ENCODE peak calls at places on chromosomes 13 and 19, in seven cellular contexts. G is foreskin fibroblast, A is fibroblast of pulmonary artery, R is testis, O is colonic mucosa, U is GM13976, B is MCF 10A. E is an unnamed sample.

GRCh38 chr19:58372311-58373133 is 8.3 kb downstream of the ZNF837 start:
- DNase-seq in G (peak), A (no peak), R (peak), O (no peak), U (no peak), B (no peak), E (no peak)

GRCh38 chr19:44611812-44612295 is 1.5 kb upstream of the IGSF23 start:
- DNase-seq in G (no peak), A (no peak), R (no peak), O (no peak), U (no peak), B (no peak), E (no peak)

GRCh38 chr13:47831265-47831664 is 169.8 kb downstream of the SUCLA2 start:
- DNase-seq in G (peak), A (peak), R (no peak), O (no peak), U (no peak), B (peak), E (peak)

GRCh38 chr13:30841161-30841560 is 64.9 kb upstream of the MEDAG start:
- DNase-seq in G (peak), A (no peak), R (no peak), O (no peak), U (no peak), B (no peak), E (no peak)

GRCh38 chr13:50691682-50692263 is 151.7 kb downstream of the DLEU7 start:
- DNase-seq in G (no peak), A (no peak), R (no peak), O (no peak), U (no peak), B (no peak), E (no peak)

GRCh38 chr13:111278711-111279110 is 41.7 kb upstream of the TEX29 start:
- DNase-seq in G (no peak), A (no peak), R (no peak), O (no peak), U (no peak), B (no peak), E (no peak)

GRCh38 chr19:10864538-10864899 is 6.8 kb upstream of the CARM1 start:
- DNase-seq in G (peak), A (peak), R (peak), O (peak), U (peak), B (peak), E (no peak)

GRCh38 chr13:66543780-66544179 is 686.4 kb downstream of the PCDH9 start:
- DNase-seq in G (no peak), A (no peak), R (no peak), O (no peak), U (no peak), B (no peak), E (no peak)

GRCh38 chr13:113840541-113841354 is 23.1 kb downstream of the GAS6 start:
- DNase-seq in G (no peak), A (no peak), R (no peak), O (no peak), U (no peak), B (no peak), E (no peak)

DNA sequence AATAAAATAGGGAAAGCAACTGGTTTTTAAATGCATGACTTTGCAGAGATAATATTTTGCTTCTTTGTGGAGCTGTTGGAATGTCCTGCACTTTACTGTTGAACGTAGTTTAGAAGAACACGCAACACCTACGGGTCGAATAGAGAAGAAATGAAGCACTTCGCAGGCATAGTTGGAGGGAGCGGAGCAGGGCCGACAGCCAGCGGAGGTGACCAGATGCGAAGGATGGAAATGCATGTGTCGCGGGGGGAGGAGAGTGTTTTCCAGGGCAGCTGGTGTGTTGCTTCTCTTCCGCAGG is 846 bp downstream of the CEBPG start:
- DNase-seq in G (peak), A (no peak), R (no peak), O (no peak), U (peak), B (peak), E (no peak)
- TF ChIP-seq CTCF in G (no peak), A (no peak), R (no peak), O (no peak), U (no peak), B (no peak), E (no peak)

DNA sequence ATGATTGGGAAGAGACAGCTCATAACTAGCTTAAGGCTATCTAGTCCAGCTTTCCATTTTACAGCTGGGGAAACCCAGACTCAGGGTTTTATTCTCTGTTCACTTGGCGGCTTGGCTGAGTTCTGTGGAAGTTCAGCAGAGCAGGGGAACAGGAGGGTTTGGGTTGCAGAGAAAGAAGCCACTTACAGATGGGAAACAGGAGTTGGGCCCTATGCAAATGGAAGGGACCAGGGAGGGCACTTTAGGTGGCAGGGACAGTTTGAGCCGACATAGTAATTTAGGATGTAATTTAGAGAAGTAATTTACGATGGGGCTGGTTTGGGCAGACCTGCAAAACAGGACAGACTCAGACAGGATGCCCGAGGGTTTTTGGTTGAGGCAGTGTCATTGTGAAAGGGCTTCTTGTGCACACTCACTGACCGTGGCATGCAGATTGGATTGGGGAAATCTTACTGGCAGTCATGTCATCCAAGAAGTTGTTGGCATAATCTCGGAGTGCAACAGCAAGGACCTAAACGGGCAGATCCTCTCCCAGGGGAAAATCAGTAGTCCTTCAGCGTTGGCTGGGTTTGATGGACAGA is 47.3 kb upstream of the GPR183 start:
- DNase-seq in G (peak), A (no peak), R (no peak), O (no peak), U (no peak), B (no peak), E (peak)
- TF ChIP-seq CTCF in G (no peak), A (no peak), R (no peak), O (no peak), U (no peak), B (no peak), E (no peak)

GRCh38 chr13:37598572-37598971 is at the start of gene POSTN:
- DNase-seq in G (peak), A (peak), R (no peak), O (no peak), U (no peak), B (no peak), E (no peak)

GRCh38 chr13:37599509-37599908 is 941 bp upstream of the POSTN start:
- DNase-seq in G (no peak), A (peak), R (no peak), O (no peak), U (no peak), B (no peak), E (no peak)

GRCh38 chr13:37608750-37609339 is 10.3 kb upstream of the POSTN start:
- DNase-seq in G (peak), A (peak), R (no peak), O (no peak), U (no peak), B (peak), E (no peak)

GRCh38 chr13:37597477-37597876 is 1.1 kb downstream of the POSTN start:
- DNase-seq in G (no peak), A (no peak), R (no peak), O (no peak), U (no peak), B (no peak), E (no peak)

DNA sequence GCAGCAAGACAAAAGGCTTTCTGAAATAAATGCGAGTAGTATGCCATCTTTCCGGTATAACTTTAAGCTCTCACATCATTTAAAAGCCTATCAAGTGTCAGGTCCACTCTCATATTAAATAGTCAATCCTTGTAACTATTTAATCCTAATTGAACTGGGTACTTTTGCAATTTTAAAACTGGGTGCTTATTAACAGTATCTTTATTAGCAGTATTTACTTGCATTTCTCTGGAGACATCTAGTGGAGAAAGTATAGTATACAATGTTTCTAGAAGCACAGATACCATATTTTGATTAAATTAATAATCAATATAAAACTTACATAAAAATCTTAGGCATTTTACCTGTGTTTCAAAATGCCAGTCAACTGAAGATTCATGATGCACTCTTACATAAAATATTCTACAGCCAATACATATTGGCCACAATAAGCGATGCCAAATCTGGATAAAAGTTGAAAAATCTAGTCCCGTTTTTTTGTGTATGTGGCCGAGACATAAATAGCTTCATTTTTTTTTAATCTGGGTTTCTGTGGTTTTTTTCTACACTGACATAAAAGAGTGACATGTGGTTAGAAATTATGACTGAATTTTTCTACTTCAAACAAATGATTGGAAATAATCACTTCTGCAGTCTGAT is 4.3 kb upstream of the POSTN start:
- DNase-seq in G (peak), A (peak), R (no peak), O (no peak), U (no peak), B (peak), E (no peak)
- TF ChIP-seq CTCF in G (peak), A (peak), R (peak), O (peak), U (peak), B (peak), E (peak)

GRCh38 chr19:4660181-4660791 is 9.9 kb downstream of the MYDGF start:
- DNase-seq in G (no peak), A (no peak), R (no peak), O (peak), U (peak), B (peak), E (no peak)
- TF ChIP-seq CTCF in G (peak), A (peak), R (no peak), O (no peak), U (peak), B (no peak), E (peak)

DNA sequence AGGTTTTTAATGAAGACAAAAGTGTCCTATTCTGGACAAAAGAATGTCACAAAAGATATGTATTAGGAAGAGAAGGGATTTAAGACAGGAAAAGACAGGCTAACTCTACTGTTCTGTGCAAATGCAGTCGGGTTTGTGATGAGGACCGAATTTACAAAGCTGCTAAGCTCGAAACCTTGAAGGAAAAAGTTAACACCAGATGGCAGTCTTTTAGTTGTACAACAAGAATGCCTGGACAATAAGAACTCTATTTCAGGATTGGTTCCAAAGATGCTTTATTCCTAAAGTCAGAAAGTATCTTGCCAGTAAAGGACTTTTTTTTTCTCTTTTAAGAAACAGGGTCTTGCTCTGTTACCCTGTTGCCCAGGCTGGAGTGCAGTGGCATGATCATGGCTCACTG is 51.1 kb downstream of the HS6ST3 start:
- DNase-seq in G (peak), A (peak), R (no peak), O (no peak), U (no peak), B (peak), E (peak)
- TF ChIP-seq CTCF in G (no peak), A (peak), R (peak), O (no peak), U (no peak), B (peak), E (peak)

GRCh38 chr19:39397360-39398296 is 6.5 kb downstream of the MED29 start:
- DNase-seq in G (peak), A (peak), R (peak), O (peak), U (peak), B (peak), E (no peak)
- TF ChIP-seq CTCF in G (peak), A (peak), R (peak), O (peak), U (peak), B (peak), E (peak)

DNA sequence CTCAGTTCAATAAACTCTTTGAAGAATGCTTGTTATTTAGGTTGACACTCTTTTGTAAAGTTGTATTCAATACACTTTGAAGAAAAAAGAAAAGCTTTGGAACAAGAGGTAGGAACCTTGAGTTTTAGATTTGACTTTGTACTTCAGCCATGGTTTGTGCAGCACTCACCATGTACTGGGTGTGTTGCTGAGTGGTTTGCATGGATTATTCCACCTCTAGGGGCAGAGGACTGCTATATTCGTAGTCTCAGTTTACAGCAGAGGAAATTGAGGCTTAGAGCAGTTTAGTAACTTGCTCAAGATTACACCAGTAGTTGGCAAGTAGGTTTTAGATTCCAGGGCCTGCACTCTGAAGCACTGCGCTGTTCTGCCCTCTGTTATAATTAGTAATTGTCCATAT is 68.8 kb downstream of the DNAJC3 start:
- DNase-seq in G (no peak), A (peak), R (no peak), O (no peak), U (no peak), B (no peak), E (no peak)
- TF ChIP-seq CTCF in G (peak), A (peak), R (no peak), O (no peak), U (no peak), B (no peak), E (no peak)

DNA sequence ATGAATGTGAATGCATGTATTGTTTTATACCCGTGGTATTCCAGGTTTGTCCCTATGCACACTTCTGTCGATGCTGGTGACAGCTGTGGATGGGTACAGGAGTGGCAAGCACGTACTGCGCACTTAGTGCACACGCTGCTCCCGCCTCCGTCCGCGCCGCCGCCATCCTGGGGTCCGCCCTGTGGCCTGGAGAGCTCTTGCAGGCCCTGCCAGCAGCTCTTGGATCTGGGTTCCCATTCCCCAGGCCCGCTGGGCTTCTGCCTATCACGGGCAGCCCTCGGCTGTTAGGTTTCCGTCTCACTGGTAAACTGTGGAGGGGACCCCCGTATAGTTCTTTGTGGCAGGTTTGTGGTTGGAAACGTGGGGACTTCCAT is 4.0 kb downstream of the GNA11 start:
- DNase-seq in G (no peak), A (no peak), R (no peak), O (peak), U (no peak), B (no peak), E (no peak)
- TF ChIP-seq CTCF in G (no peak), A (no peak), R (no peak), O (no peak), U (no peak), B (no peak), E (no peak)